ENCODE peak calls at places on chromosomes 7 and 10, in six cellular contexts. M is Peyer's patch, Z is uterus, X is AG04449, K is astrocyte of the cerebellum, C is choroid plexus epithelial cell. E is an unnamed sample.

GRCh38 chr7:143931739-143932138 is 3.3 kb upstream of the OR2F2 start:
- DNase-seq in X (no peak), M (no peak), K (no peak), C (peak), Z (no peak), E (no peak)

GRCh38 chr10:101778151-101778780 is 2.4 kb upstream of the FGF8 start:
- DNase-seq in M (peak), C (no peak), X (no peak), K (no peak), Z (no peak), E (no peak)

GRCh38 chr10:34080485-34081346 is 734.4 kb downstream of the PARD3 start:
- DNase-seq in K (no peak), X (no peak), M (no peak), C (no peak), Z (peak), E (no peak)

GRCh38 chr7:55100962-55101327 is 82.1 kb downstream of the EGFR start:
- DNase-seq in C (no peak), X (no peak), K (no peak), M (no peak), Z (no peak), E (no peak)

GRCh38 chr7:45922810-45923209 is 1.7 kb upstream of the IGFBP3 start:
- DNase-seq in C (no peak), Z (peak), K (no peak), X (no peak), M (no peak), E (no peak)

GRCh38 chr10:47092822-47093221 is 181.6 kb downstream of the PTPN20 start:
- DNase-seq in Z (no peak), C (no peak), M (no peak), K (no peak), X (no peak), E (no peak)

GRCh38 chr10:3926675-3927525 is 141.9 kb upstream of the KLF6 start:
- DNase-seq in X (no peak), C (peak), Z (no peak), M (no peak), K (no peak), E (no peak)

GRCh38 chr7:107969856-107970255 is 33.1 kb downstream of the LAMB1 start:
- DNase-seq in Z (no peak), X (no peak), C (no peak), M (no peak), K (no peak), E (no peak)

GRCh38 chr7:69962077-69962855 is 364.0 kb downstream of the AUTS2 start:
- DNase-seq in M (no peak), K (peak), Z (no peak), X (no peak), C (no peak), E (no peak)

GRCh38 chr10:26468691-26469090 is 30.6 kb downstream of the APBB1IP start:
- DNase-seq in K (no peak), X (no peak), M (peak), Z (no peak), C (no peak), E (no peak)

GRCh38 chr7:104397442-104397841 is 69.0 kb downstream of the LHFPL3 start:
- DNase-seq in C (no peak), Z (no peak), X (no peak), M (no peak), K (no peak), E (no peak)

GRCh38 chr10:95308389-95309302 is 17.8 kb upstream of the PDLIM1 start:
- DNase-seq in X (peak), C (peak), K (peak), M (peak), Z (peak), E (peak)

GRCh38 chr10:5976689-5977470 is 463 bp downstream of the IL15RA start:
- DNase-seq in M (peak), Z (peak), K (no peak), X (no peak), C (peak), E (peak)

GRCh38 chr7:98116656-98117461 is 10.2 kb downstream of the LMTK2 start:
- DNase-seq in K (no peak), Z (no peak), C (peak), M (no peak), X (no peak), E (no peak)

GRCh38 chr7:43647772-43648643 is 65.1 kb downstream of the STK17A start:
- DNase-seq in Z (peak), C (peak), X (peak), M (peak), K (peak), E (peak)

GRCh38 chr7:151683615-151684407 is 164.1 kb upstream of the RHEB start:
- DNase-seq in M (no peak), X (no peak), Z (no peak), C (no peak), K (no peak), E (no peak)

GRCh38 chr10:10798543-10799192 is 219.0 kb upstream of the CELF2 start:
- DNase-seq in K (no peak), Z (peak), M (no peak), X (no peak), C (no peak), E (no peak)

GRCh38 chr10:3702056-3702546 is 82.9 kb downstream of the KLF6 start:
- DNase-seq in M (no peak), X (no peak), C (no peak), K (no peak), Z (no peak), E (no peak)

GRCh38 chr7:45702751-45703150 is 128.6 kb downstream of the ADCY1 start:
- DNase-seq in X (no peak), Z (peak), M (no peak), C (no peak), K (no peak), E (no peak)

GRCh38 chr7:145168879-145169278 is 333.0 kb upstream of the TPK1 start:
- DNase-seq in M (no peak), K (no peak), C (no peak), X (no peak), Z (no peak), E (no peak)

GRCh38 chr7:75565129-75565528 is 73.0 kb downstream of the SPDYE5 start:
- DNase-seq in M (no peak), X (peak), C (peak), K (peak), Z (peak), E (peak)

DNA sequence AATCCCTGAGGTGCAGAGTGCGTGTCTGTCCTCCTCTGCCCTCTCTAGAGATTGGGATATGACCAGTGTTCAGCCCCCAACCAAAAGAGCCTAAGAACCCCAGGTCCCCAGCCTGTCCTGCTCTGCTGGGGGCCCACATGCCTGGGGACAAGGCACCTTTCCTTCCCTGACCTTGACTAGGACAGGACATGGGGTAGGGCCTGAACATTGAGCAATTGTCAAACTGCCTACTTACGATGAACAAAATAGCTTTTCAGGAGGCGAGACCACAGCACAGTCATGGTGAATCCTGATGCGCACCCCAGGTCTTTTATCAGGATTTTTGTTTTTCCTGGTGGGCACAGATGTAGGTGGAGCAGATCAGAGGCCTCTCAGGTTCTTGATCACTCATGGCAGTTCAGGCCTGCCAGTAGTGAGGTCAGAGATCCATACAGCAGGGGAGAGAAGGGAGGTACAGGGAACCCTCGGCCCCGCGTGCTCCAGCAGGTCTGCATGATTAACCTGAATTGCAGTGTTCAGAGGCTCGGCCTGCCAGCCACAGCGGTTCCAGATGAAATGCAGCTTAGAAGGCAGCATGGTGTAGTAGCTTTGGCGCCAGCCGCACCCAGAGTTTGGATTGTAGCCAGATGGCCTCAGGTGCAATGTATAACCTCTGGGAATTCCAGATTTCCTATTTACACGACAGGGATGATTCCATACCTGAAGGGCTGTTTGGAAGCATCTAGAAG is 191.3 kb downstream of the CUX1 start:
- DNase-seq in Z (no peak), K (no peak), C (no peak), X (no peak), M (no peak), E (no peak)
- TF ChIP-seq CTCF in Z (no peak), K (no peak), C (no peak), X (no peak), M (no peak), E (no peak)

GRCh38 chr7:105719395-105719794 is 138.1 kb upstream of the EFCAB10 start:
- DNase-seq in M (no peak), K (no peak), Z (no peak), C (peak), X (no peak), E (no peak)
- TF ChIP-seq CTCF in M (no peak), K (no peak), Z (no peak), C (no peak), X (no peak), E (no peak)

DNA sequence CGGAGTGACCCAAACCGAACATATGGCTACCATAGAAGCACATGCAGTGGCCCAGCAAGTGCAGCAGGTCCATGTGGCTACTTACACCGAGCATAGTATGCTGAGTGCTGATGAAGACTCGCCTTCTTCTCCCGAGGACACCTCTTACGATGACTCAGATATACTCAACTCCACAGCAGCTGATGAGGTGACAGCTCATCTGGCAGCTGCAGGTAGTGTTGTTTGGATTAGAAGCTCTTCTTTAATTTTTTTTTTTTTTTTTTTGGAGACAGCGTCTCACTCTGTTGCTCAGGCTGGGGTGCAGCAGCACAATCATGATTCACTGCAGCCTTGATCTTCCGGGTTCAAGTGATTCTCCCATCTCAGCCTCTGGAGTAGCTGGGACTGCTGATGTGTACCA is 45.8 kb downstream of the NRF1 start:
- DNase-seq in C (no peak), M (no peak), X (no peak), Z (no peak), K (no peak), E (no peak)
- TF ChIP-seq CTCF in C (no peak), M (no peak), X (no peak), Z (no peak), K (no peak), E (no peak)

DNA sequence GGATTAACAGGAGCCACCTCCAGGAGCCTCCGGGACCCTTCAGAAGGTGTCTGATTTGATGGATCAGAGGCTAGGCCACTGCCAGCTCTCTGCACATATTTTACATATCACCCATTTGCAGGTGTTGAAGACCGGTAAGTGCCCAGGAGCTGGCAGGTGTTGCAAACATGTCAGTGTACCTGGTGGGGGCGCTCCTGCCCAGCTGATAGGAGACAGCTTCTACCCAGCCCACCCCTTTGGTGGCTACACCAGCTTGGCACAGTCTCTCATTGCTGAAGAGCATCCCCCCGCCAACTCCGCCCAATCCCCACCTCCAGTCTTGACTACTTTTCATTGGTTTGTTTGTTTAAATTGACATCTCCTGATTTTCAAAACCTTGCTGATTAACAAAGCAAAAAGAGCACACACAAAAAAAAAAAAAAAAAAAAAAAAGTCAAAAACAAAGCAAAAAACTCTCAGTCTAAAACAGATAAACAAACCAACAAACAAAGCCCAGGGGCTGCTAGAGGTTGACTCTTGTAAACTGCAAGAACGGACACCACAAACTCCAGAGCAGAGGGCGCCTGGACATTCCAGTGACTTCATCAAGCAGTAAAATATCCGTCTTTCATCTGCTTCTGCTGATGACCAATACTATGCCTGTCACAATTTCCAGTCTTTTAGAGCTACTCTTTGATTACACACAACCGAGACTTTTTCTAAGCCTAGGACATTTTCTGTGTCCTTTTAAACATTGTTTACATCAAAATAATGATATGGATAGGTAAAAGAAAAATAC is 275.3 kb downstream of the NRG3 start:
- DNase-seq in X (no peak), M (no peak), C (peak), Z (no peak), K (no peak), E (no peak)
- TF ChIP-seq CTCF in X (no peak), M (no peak), C (peak), Z (no peak), K (no peak), E (no peak)

DNA sequence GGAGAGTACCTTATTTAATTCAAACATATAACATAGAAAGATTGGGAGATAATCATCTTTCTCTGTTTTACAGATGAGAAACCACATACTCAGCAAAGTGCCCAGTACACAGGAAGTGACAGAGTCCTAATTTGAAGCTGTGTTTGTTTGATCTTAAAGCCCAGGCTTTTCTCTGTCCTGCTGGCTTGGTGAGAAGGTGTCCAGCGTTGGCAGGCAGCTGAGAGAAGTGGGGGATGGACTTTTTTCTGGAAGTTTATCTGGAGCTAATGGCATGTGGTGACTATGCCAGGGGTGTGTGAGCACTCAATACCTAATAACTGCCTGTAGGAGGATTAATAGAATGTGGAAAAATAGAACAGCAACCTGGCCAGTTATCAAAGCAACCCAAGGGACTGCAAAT is 60.8 kb downstream of the NPSR1 start:
- DNase-seq in C (no peak), M (no peak), X (no peak), K (no peak), Z (no peak), E (no peak)
- TF ChIP-seq CTCF in C (no peak), M (no peak), X (no peak), K (no peak), Z (no peak), E (no peak)

DNA sequence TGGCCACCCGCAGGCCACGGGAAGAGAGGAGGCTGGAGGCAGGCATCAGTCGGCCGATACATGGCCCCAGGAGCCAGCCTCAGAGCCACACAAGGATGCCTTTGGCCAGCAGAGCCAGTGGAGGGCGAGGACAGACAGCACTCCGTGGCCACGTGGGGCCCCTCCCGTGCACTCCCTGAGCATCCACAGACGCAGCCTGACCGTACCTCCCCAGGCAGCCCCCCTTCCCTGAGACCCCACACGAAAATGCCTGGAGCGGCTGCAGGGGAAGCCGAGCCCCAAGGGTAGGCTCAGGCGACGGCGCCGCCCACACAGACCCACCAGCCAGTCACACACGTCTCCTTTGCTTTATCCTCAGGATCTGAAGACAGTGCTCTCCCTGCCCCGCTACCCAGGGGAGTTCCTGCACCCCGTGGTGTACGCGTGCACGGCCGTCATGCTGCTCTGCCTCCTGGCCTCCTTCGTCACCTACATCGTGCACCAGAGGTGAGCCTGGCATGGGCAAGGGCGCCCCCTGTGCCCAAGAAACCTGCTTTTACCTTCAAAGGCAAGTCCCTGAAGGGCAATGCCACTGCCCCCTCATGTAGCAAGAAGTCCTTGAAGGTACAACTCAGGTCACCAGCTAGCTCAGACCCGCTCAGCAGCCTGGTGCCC is 9.0 kb downstream of the ADGRA1 start:
- DNase-seq in Z (no peak), M (no peak), X (no peak), C (no peak), K (no peak), E (no peak)
- TF ChIP-seq CTCF in Z (no peak), M (no peak), X (no peak), C (no peak), K (no peak), E (no peak)

DNA sequence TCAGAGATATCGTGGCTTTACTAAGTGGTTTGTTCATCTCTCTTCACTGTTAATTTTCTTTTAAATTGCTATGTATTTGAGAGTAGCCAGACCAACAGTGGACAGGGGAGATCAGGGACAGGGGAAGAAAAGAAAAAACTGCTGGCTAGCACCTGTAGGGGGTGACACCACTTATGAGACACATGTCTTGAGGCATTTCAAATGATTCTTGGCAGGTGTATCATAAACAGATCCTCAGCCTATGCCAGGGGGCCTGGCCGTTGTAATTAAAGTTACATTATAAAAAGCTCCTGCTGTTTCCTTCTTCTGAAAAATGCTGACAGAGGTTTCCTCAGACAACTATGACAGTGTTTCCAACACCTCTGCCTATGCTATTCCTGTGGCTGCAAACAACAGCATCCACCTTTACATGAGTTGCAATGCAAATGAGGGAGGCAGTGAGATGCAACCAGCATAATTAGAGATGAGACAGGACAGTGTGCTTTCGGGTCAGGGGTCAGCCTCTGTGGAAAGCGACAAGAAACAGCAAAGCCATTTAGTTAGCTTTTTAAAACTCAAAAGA is 281.0 kb upstream of the PTER start:
- DNase-seq in C (no peak), Z (no peak), K (no peak), M (no peak), X (no peak), E (no peak)
- TF ChIP-seq CTCF in C (no peak), Z (no peak), K (no peak), M (no peak), X (no peak), E (no peak)

GRCh38 chr7:35424869-35425495 is 171.1 kb upstream of the TBX20 start:
- DNase-seq in C (peak), K (peak), Z (no peak), X (no peak), M (peak), E (peak)

GRCh38 chr7:35436452-35436851 is 182.6 kb upstream of the TBX20 start:
- DNase-seq in M (no peak), X (no peak), C (no peak), Z (no peak), K (no peak), E (no peak)

GRCh38 chr7:35430547-35431153 is 176.8 kb upstream of the TBX20 start:
- DNase-seq in Z (no peak), K (no peak), M (no peak), C (peak), X (no peak), E (no peak)
- TF ChIP-seq CTCF in Z (no peak), K (no peak), M (peak), C (peak), X (peak), E (no peak)

GRCh38 chr7:106736508-106737201 is 75.7 kb upstream of the CCDC71L start:
- DNase-seq in M (peak), Z (no peak), K (peak), X (peak), C (peak), E (peak)
- TF ChIP-seq CTCF in M (peak), Z (peak), K (peak), X (peak), C (peak), E (peak)